ENCODE peak calls at places on chromosomes 11 and 22, in seven cellular contexts. G, Q, P, H, J, R and I are unnamed samples.

GRCh38 chr11:111635706-111636045 is 33.4 kb downstream of the SIK2 start:
- DNase-seq in G (no peak), Q (no peak), P (no peak), H (peak), J (no peak), R (no peak), I (no peak)

GRCh38 chr22:39080052-39080762 is 3.1 kb downstream of the APOBEC3G start:
- DNase-seq in G (no peak), Q (no peak), P (no peak), H (no peak), J (no peak), R (no peak), I (no peak)

GRCh38 chr11:10122337-10123197 is 171.5 kb downstream of the SBF2 start:
- DNase-seq in G (peak), Q (no peak), P (no peak), H (peak), J (no peak), R (peak), I (peak)

GRCh38 chr22:46180370-46181137 is 30.2 kb downstream of the PPARA start:
- DNase-seq in G (no peak), Q (no peak), P (no peak), H (no peak), J (no peak), R (no peak), I (no peak)

GRCh38 chr11:12430912-12431311 is 53.5 kb downstream of the PARVA start:
- DNase-seq in G (peak), Q (peak), P (no peak), H (peak), J (peak), R (peak), I (peak)

GRCh38 chr11:6556139-6556949 is 47.1 kb downstream of the RRP8 start:
- DNase-seq in G (no peak), Q (no peak), P (no peak), H (no peak), J (no peak), R (peak), I (no peak)

GRCh38 chr11:128879817-128880216 is 11.3 kb upstream of the KCNJ5 start:
- DNase-seq in G (no peak), Q (no peak), P (no peak), H (no peak), J (no peak), R (no peak), I (no peak)

GRCh38 chr22:44942056-44942455 is 67.7 kb downstream of the PHF21B start:
- DNase-seq in G (no peak), Q (no peak), P (no peak), H (no peak), J (no peak), R (no peak), I (no peak)

GRCh38 chr11:119793335-119793984 is 64.5 kb upstream of the NECTIN1 start:
- DNase-seq in G (no peak), Q (no peak), P (peak), H (peak), J (peak), R (no peak), I (no peak)

GRCh38 chr11:47410404-47411264 is 2.2 kb downstream of the SLC39A13 start:
- DNase-seq in G (no peak), Q (no peak), P (no peak), H (no peak), J (no peak), R (no peak), I (no peak)

GRCh38 chr11:2527621-2528291 is 82.9 kb downstream of the KCNQ1 start:
- DNase-seq in G (no peak), Q (no peak), P (no peak), H (no peak), J (no peak), R (no peak), I (no peak)

DNA sequence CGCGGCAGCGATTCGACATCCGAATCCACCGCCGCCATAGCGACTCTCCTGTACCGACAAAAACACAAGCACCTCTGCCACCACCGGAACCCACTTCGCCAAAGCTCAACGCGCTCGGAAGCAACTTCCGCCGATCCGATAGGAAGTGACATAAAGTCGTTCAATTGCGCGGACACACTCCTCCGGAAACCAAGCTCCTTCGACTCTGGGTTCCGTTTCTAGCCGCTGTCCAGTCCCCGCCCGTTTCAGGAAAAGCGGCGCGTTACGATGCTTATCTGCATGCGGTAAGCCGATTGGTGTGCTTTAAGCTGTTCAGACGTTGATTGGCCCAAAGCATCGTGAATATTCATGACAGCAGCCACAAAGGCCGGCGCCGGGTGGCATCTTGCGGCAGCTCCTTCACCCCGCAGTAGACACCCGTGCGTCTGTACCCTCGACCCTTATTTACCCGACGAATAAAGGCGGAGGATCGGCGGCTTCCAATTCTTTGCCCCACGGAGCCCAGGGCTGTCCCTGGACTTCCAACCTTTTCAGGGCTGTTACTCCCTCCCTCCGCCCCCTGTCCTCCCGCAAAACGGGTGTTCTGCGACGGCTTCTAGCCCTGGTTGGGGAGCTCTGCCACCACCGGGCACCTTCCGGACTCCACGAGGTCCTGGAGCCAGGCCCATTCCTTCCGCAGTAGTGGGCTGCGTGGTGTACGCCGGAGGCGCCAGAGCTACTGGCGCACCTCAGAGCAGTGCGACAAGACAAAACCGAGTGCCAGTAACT is at the start of gene TUT1:
- DNase-seq in G (peak), Q (peak), P (peak), H (peak), J (peak), R (peak), I (peak)
- TF ChIP-seq CTCF in G (no peak), Q (no peak), P (no peak), H (no peak), J (no peak), R (no peak), I (no peak)

GRCh38 chr22:29156507-29156906 is 49.2 kb upstream of the EMID1 start:
- DNase-seq in G (no peak), Q (no peak), P (no peak), H (no peak), J (no peak), R (no peak), I (no peak)
- TF ChIP-seq CTCF in G (no peak), Q (no peak), P (peak), H (peak), J (peak), R (no peak), I (peak)

DNA sequence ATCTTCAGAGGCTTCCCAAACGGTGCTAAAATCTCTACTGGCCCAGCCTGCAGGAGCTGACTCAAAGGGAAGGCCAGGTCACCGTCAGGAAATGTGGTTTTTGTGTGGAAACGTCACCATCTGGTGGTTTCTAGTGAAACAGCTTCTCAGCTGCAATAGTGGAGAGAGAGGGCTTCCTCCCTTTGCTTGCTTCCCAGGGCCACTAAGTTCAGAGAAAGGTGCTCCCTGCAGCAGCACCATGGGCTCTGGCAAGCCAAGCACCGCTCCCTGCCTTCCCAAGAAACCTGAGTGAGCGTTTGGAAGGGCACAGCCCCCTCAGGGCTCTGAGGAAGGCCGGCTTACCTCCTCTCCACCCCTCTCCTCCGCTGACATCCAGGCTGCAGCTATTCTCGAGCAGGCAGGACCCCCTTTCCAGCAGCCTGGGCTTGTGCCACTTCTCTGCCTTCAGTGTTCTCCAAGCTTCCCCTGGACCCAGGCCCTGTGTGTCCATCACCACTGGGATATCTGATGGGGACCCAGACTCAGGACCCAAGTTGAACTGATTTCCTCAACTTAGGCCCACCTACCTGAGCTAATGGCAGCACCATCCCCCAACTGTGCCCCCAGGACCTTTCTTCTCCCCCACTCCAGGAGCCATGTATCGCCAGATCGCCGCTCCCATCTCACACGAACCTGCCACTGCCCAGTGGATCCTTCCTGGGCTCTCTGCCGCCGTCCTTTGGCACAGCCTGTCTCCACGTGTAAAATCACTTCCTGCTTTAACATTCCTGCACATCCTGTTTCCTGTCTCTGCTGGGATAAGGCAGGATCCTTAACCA is 9.8 kb downstream of the SPATA19 start:
- DNase-seq in G (peak), Q (peak), P (no peak), H (peak), J (no peak), R (peak), I (peak)
- TF ChIP-seq CTCF in G (peak), Q (peak), P (peak), H (peak), J (no peak), R (peak), I (peak)

GRCh38 chr22:37607010-37607911 is 1.4 kb upstream of the GGA1 start:
- DNase-seq in G (peak), Q (peak), P (no peak), H (peak), J (no peak), R (peak), I (peak)
- TF ChIP-seq CTCF in G (peak), Q (peak), P (peak), H (peak), J (peak), R (peak), I (peak)

GRCh38 chr11:60629399-60629798 is 70.0 kb upstream of the MS4A8 start:
- DNase-seq in G (no peak), Q (no peak), P (no peak), H (no peak), J (no peak), R (no peak), I (no peak)

GRCh38 chr11:60633645-60634044 is 65.8 kb upstream of the MS4A8 start:
- DNase-seq in G (no peak), Q (no peak), P (no peak), H (no peak), J (no peak), R (no peak), I (no peak)

GRCh38 chr11:60631939-60632338 is 67.5 kb upstream of the MS4A8 start:
- DNase-seq in G (no peak), Q (no peak), P (no peak), H (no peak), J (no peak), R (no peak), I (no peak)

DNA sequence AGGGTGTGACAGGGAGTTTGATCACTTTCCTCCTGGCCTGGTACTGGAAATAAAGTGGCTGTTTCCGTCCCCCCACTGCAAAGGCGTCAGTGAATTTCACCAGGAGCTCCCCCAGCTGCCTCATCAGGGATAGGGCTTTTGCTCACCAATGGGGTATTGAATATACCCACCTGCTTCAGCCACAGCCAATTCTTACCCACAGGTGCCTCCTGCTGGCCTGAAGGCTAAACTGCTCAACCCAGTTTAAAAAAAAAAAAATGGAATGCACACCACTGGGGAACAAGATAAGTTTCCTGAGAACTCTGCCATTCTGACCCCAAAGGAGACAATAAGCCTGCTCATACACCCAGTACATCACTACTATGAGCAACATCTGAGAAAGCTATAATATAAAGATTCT is 65.3 kb upstream of the MS4A8 start:
- DNase-seq in G (no peak), Q (no peak), P (no peak), H (no peak), J (no peak), R (no peak), I (no peak)
- TF ChIP-seq CTCF in G (peak), Q (no peak), P (no peak), H (no peak), J (no peak), R (no peak), I (peak)

DNA sequence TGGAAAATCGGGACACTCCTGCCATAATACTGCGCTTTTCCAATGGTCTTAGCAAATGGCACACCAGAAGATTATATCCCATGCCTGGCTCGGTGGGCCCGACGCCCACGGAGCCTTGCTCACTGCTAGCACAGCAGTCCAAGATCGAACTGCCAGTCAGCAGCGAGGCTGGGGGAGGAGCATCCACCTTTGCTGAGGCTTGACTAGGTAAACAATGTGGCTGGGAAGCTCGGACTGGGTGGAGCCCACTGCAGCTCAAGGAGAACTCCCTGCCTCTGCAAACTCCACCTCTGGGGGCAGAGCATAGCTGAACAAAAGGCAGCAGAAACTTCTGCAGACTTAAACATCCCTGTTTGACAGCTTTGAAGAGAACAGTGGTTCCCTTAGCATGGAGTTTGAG is 15.6 kb downstream of the PTH start:
- DNase-seq in G (peak), Q (no peak), P (no peak), H (no peak), J (no peak), R (peak), I (no peak)
- TF ChIP-seq CTCF in G (no peak), Q (no peak), P (no peak), H (no peak), J (no peak), R (no peak), I (no peak)

GRCh38 chr11:70739811-70740474 is 341.6 kb downstream of the CTTN start:
- DNase-seq in G (no peak), Q (no peak), P (no peak), H (no peak), J (no peak), R (no peak), I (no peak)
- TF ChIP-seq CTCF in G (no peak), Q (no peak), P (no peak), H (no peak), J (no peak), R (no peak), I (no peak)